ENCODE peak calls at places on chromosomes 4 and X, in ten cellular contexts. X is HepG2, F is sigmoid colon, Z is HCT116, P is GM12878, T is stomach, J is prostate gland, L is vagina, O is K562, W is suprapubic skin. U is an unnamed sample.

GRCh38 chr4:184417802-184418511 is 56.4 kb downstream of the IRF2 start:
- DNase-seq in X (peak), F (no peak), Z (peak), P (peak), T (no peak), J (peak), L (no peak), O (peak), W (no peak), U (peak)

GRCh38 chr4:185634066-185634652 is 98.9 kb upstream of the PDLIM3 start:
- DNase-seq in X (peak), F (no peak), Z (peak), P (no peak), T (no peak), J (no peak), L (no peak), O (peak), W (no peak), U (no peak)

GRCh38 chr4:56315543-56315942 is 71.7 kb downstream of the AASDH start:
- DNase-seq in X (no peak), F (no peak), Z (no peak), P (no peak), T (no peak), J (no peak), L (peak), O (no peak), W (no peak), U (no peak)

GRCh38 chr4:37948542-37948941 is 11.7 kb upstream of the PTTG2 start:
- DNase-seq in X (no peak), F (no peak), Z (no peak), P (peak), T (no peak), J (no peak), L (no peak), O (no peak), W (no peak), U (no peak)

GRCh38 chr4:171629737-171630136 is 183.5 kb upstream of the GALNTL6 start:
- DNase-seq in X (peak), F (no peak), Z (no peak), P (no peak), T (no peak), J (no peak), L (no peak), O (no peak), W (no peak), U (no peak)

GRCh38 chrX:19539665-19540064 is 24.4 kb upstream of the MAP3K15 start:
- DNase-seq in X (no peak), F (no peak), Z (no peak), P (no peak), T (no peak), J (no peak), L (no peak), O (no peak), W (no peak), U (no peak)

GRCh38 chr4:155629183-155629825 is 37.3 kb upstream of the GUCY1A1 start:
- DNase-seq in X (no peak), F (no peak), Z (no peak), P (no peak), T (no peak), J (no peak), L (no peak), O (no peak), W (no peak), U (peak)

GRCh38 chr4:76083386-76083785 is 8.9 kb downstream of the ART3 start:
- DNase-seq in X (no peak), F (no peak), Z (no peak), P (no peak), T (no peak), J (no peak), L (no peak), O (no peak), W (no peak), U (no peak)

GRCh38 chrX:111010151-111010550 is 85.8 kb upstream of the PAK3 start:
- DNase-seq in X (no peak), F (no peak), Z (no peak), P (no peak), T (no peak), J (no peak), L (no peak), O (no peak), W (no peak), U (no peak)

GRCh38 chrX:38816158-38816557 is 14.9 kb downstream of the MID1IP1 start:
- DNase-seq in X (no peak), F (no peak), Z (no peak), P (no peak), T (no peak), J (no peak), L (no peak), O (no peak), W (no peak), U (no peak)

GRCh38 chr4:70515342-70516245 is 2.8 kb upstream of the AMTN start:
- DNase-seq in X (no peak), F (no peak), Z (no peak), P (no peak), T (no peak), J (no peak), L (no peak), O (no peak), W (no peak), U (no peak)

GRCh38 chr4:156782491-156782890 is 189.1 kb downstream of the PDGFC start:
- DNase-seq in X (no peak), F (no peak), Z (no peak), P (no peak), T (no peak), J (no peak), L (no peak), O (no peak), W (no peak), U (no peak)

GRCh38 chr4:158622251-158622650 is 49.4 kb downstream of the C4orf46 start:
- DNase-seq in X (no peak), F (no peak), Z (no peak), P (no peak), T (no peak), J (no peak), L (no peak), O (no peak), W (no peak), U (no peak)

GRCh38 chr4:56728512-56728911 is 47.4 kb upstream of the HOPX start:
- DNase-seq in X (no peak), F (peak), Z (no peak), P (no peak), T (peak), J (peak), L (no peak), O (no peak), W (no peak), U (peak)

GRCh38 chr4:39256436-39256835 is 74.1 kb downstream of the WDR19 start:
- DNase-seq in X (no peak), F (no peak), Z (no peak), P (no peak), T (no peak), J (no peak), L (no peak), O (no peak), W (no peak), U (peak)

GRCh38 chr4:65825121-65825520 is 154.8 kb upstream of the EPHA5 start:
- DNase-seq in X (no peak), F (no peak), Z (no peak), P (no peak), T (no peak), J (no peak), L (no peak), O (no peak), W (no peak), U (peak)

GRCh38 chr4:39043058-39043696 is 11.0 kb upstream of the TMEM156 start:
- DNase-seq in X (peak), F (no peak), Z (no peak), P (no peak), T (no peak), J (peak), L (no peak), O (no peak), W (no peak), U (no peak)

GRCh38 chrX:134642394-134642793 is 15.9 kb downstream of the PLAC1 start:
- DNase-seq in X (no peak), F (no peak), Z (no peak), P (no peak), T (no peak), J (no peak), L (no peak), O (no peak), W (no peak), U (no peak)

GRCh38 chrX:12950851-12951589 is 23.9 kb upstream of the TMSB4X start:
- DNase-seq in X (peak), F (no peak), Z (no peak), P (peak), T (peak), J (no peak), L (no peak), O (peak), W (no peak), U (no peak)

GRCh38 chr4:168150651-168151050 is 58.3 kb downstream of the ANXA10 start:
- DNase-seq in X (no peak), F (no peak), Z (no peak), P (no peak), T (no peak), J (no peak), L (no peak), O (no peak), W (no peak), U (no peak)

GRCh38 chrX:56219702-56220101 is 12.5 kb upstream of the KLF8 start:
- DNase-seq in X (peak), F (no peak), Z (peak), P (no peak), T (no peak), J (no peak), L (no peak), O (no peak), W (no peak), U (peak)

GRCh38 chr4:40552536-40552935 is 77.1 kb downstream of the RBM47 start:
- DNase-seq in X (no peak), F (no peak), Z (no peak), P (no peak), T (no peak), J (peak), L (no peak), O (no peak), W (no peak), U (no peak)

GRCh38 chrX:107213477-107213876 is 7.1 kb downstream of the DNAAF6 start:
- DNase-seq in X (no peak), F (no peak), Z (no peak), P (no peak), T (no peak), J (no peak), L (no peak), O (no peak), W (no peak), U (no peak)

DNA sequence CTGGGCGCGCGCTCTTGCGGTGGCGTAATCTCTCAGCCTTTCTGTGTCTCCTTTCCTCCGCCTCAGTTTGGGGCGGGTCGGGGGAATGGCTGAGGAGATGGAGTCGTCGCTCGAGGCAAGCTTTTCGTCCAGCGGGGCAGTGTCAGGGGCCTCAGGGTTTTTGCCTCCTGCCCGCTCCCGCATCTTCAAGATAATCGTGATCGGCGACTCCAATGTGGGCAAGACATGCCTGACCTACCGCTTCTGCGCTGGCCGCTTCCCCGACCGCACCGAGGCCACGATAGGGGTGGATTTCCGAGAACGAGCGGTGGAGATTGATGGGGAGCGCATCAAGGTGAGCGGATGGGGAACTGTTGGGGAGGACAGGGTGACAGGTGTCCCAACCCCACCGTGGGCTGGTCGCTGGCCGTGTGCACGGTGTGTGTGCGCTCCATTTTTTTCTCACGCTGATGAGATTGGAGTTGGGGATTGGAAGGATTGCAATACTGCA is at the start of gene RAB33B:
- DNase-seq in X (no peak), F (no peak), Z (no peak), P (no peak), T (no peak), J (no peak), L (peak), O (peak), W (peak), U (no peak)
- TF ChIP-seq POLR2AphosphoS5 in X (peak), F (peak), Z (peak), P (no peak), T (peak), J (peak), L (peak), O (no peak), W (peak), U (no peak)

DNA sequence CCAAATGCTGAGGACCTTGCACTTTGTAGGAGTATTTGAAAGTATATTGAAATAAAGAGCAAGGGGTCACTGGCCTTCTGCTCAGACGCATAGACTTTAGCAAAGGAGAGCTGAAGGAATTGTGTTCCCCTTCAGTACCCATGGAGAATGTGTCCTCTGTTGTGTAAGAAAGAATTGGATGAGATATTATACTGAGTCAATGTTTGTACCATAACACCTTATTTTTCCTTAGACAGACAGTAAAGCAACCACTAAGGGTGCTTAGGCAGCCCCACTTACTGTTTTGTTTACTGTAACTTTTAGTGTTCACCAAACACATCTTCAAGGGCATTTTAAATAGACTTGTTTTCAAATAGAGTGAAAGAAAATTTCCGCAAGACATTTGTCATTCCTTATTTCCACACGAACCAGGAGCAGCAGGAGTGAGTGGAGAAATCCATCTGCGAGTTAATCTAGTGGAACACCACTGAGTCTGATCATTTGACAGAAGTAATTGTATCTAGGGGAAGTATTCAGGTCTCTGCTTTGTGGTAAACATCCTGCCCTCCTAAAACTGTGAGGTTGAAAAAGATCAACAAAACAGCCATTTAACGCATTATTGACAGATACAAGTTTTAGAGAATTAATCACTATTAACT is 89.5 kb downstream of the SLIT2 start:
- DNase-seq in X (no peak), F (no peak), Z (no peak), P (no peak), T (no peak), J (no peak), L (no peak), O (no peak), W (no peak), U (no peak)
- TF ChIP-seq CTCF in X (no peak), F (no peak), Z (no peak), P (no peak), T (no peak), J (no peak), L (no peak), O (no peak), W (no peak), U (no peak)

GRCh38 chr4:128510850-128511249 is 223.2 kb upstream of the PGRMC2 start:
- DNase-seq in X (no peak), F (no peak), Z (no peak), P (no peak), T (no peak), J (no peak), L (no peak), O (no peak), W (no peak), U (no peak)

GRCh38 chr4:128512767-128513322 is 225.2 kb upstream of the PGRMC2 start:
- DNase-seq in X (no peak), F (no peak), Z (no peak), P (no peak), T (no peak), J (no peak), L (no peak), O (no peak), W (no peak), U (peak)

GRCh38 chr4:128516568-128516967 is 229.0 kb upstream of the PGRMC2 start:
- DNase-seq in X (no peak), F (no peak), Z (no peak), P (peak), T (no peak), J (no peak), L (no peak), O (no peak), W (no peak), U (peak)

GRCh38 chr4:128512161-128512560 is 224.5 kb upstream of the PGRMC2 start:
- DNase-seq in X (no peak), F (no peak), Z (no peak), P (no peak), T (no peak), J (no peak), L (no peak), O (no peak), W (no peak), U (no peak)

GRCh38 chr4:128513664-128514484 is 226.3 kb upstream of the PGRMC2 start:
- DNase-seq in X (no peak), F (no peak), Z (no peak), P (no peak), T (no peak), J (no peak), L (no peak), O (no peak), W (no peak), U (no peak)
- TF ChIP-seq POLR2A in X (no peak), F (no peak), Z (no peak), P (no peak), T (no peak), J (no peak), L (no peak), O (no peak), W (no peak), U (no peak)

DNA sequence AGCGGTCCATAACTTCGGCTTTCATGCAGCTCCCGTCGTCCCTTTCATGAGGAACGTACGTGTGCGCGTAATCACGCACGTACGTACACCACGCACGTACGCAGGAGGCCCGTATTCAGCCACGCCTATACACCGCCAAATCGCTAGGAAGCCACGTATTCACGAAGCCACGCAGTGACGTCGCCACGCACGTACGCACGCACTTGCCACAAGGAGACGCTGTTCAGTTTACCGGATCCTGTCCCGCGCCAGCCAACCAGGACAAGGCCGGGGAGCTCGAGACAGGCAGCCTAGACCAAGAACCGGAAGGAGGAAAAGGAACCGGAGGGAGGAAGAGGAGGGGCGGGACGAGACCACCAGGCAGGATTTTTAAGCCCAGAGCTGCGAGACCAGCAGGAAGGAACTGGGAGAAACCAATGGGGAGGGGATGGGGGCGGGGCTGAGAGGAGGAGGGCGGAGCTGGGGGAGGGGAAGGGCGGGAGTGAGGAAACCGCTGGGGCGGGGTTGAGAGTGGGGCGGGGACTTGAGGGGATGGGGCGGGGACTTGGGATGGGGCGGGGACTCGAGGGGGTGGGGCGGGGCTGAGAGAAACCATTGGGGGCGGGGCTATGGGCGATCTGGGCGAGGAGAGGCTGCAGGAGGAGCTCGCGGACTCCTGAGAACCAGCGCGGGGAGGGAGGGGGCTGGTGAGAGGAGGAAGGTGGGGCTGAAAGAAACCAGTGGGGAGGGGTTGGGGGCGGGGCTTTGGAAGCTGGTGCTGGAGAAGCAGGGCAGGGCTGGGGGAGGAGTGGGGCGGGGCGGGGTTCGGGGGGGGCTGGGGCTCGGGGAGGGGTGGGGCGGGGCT is at the start of gene EOLA2:
- DNase-seq in X (peak), F (peak), Z (peak), P (peak), T (peak), J (peak), L (peak), O (peak), W (peak), U (peak)
- TF ChIP-seq POLR2AphosphoS5 in X (peak), F (peak), Z (peak), P (no peak), T (peak), J (peak), L (peak), O (peak), W (no peak), U (no peak)

GRCh38 chr4:100421356-100421978 is 96.4 kb downstream of the EMCN start:
- DNase-seq in X (peak), F (no peak), Z (peak), P (no peak), T (no peak), J (no peak), L (no peak), O (no peak), W (no peak), U (peak)
- TF ChIP-seq CTCF in X (peak), F (no peak), Z (peak), P (peak), T (peak), J (peak), L (no peak), O (no peak), W (no peak), U (peak)

DNA sequence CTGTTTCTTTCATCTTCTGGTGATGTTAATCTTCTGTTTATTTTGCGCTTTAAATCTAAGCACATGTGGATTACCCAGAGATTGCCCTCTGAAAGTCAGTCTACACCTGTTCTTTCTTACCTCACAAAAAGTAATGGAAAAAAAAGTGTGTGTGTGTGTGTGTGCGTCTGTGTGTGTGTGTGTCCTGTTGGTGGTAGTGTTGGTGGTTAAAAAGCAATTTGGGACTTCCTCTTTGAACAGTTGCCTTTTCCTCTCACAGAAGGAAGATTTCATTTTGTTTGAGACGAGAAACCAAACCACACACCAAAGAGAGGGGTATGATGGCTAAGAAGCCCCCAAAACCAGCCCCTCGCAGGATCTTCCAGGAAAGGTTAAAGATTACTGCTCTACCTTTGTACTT is at the start of gene STAP1:
- DNase-seq in X (no peak), F (no peak), Z (no peak), P (no peak), T (no peak), J (no peak), L (no peak), O (no peak), W (no peak), U (no peak)
- TF ChIP-seq POLR2A in X (no peak), F (no peak), Z (no peak), P (no peak), T (no peak), J (no peak), L (no peak), O (no peak), W (no peak), U (no peak)